ENCODE peak calls at places on chromosomes 3 and 15, in seven cellular contexts. Q, L, E, Z, F, W and T are unnamed samples.

GRCh38 chr3:33064929-33065328 is 32.0 kb downstream of the GLB1 start:
- DNase-seq in Q (no peak), L (no peak), E (no peak), Z (no peak), F (no peak), W (no peak), T (no peak)

GRCh38 chr3:168895419-168895818 is 768.1 kb downstream of the MECOM start:
- DNase-seq in Q (no peak), L (no peak), E (no peak), Z (no peak), F (no peak), W (no peak), T (no peak)

GRCh38 chr15:89781891-89782618 is 5.9 kb downstream of the MESP2 start:
- DNase-seq in Q (no peak), L (peak; percentile 57), E (peak; percentile 41), Z (no peak), F (peak; percentile 88), W (peak; percentile 99), T (peak; percentile 58)

GRCh38 chr15:77083381-77084160 is 12.7 kb upstream of the TSPAN3 start:
- DNase-seq in Q (peak; percentile 81), L (peak; percentile 15), E (peak; percentile 97), Z (peak; percentile 48), F (peak; percentile 92), W (peak; percentile 67), T (peak; percentile 46)

GRCh38 chr3:141905129-141905528 is 28.7 kb downstream of the ATP1B3 start:
- DNase-seq in Q (no peak), L (peak; percentile 19), E (no peak), Z (no peak), F (no peak), W (no peak), T (no peak)

GRCh38 chr3:13280856-13281656 is 139.1 kb downstream of the NUP210 start:
- DNase-seq in Q (no peak), L (no peak), E (no peak), Z (no peak), F (peak; percentile 40), W (no peak), T (peak; percentile 5)

GRCh38 chr3:158819282-158819681 is 17.4 kb downstream of the MFSD1 start:
- DNase-seq in Q (no peak), L (no peak), E (no peak), Z (no peak), F (no peak), W (no peak), T (no peak)

GRCh38 chr3:178517665-178518366 is 18.4 kb upstream of the KCNMB2 start:
- DNase-seq in Q (no peak), L (no peak), E (no peak), Z (no peak), F (no peak), W (no peak), T (no peak)

GRCh38 chr3:134353831-134354611 is 20.2 kb downstream of the AMOTL2 start:
- DNase-seq in Q (no peak), L (no peak), E (no peak), Z (no peak), F (no peak), W (no peak), T (no peak)

GRCh38 chr3:134378384-134378783 is 4.1 kb upstream of the AMOTL2 start:
- DNase-seq in Q (peak; percentile 74), L (no peak), E (peak; percentile 87), Z (no peak), F (peak; percentile 78), W (no peak), T (no peak)

GRCh38 chr15:99387769-99388168 is 136.5 kb downstream of the LRRC28 start:
- DNase-seq in Q (no peak), L (no peak), E (no peak), Z (no peak), F (no peak), W (no peak), T (no peak)

GRCh38 chr3:66485291-66485968 is 15.4 kb downstream of the LRIG1 start:
- DNase-seq in Q (no peak), L (peak; percentile 97), E (no peak), Z (no peak), F (no peak), W (no peak), T (peak; percentile 93)

GRCh38 chr15:52080031-52080430 is 32.5 kb downstream of the BCL2L10 start:
- DNase-seq in Q (no peak), L (no peak), E (no peak), Z (no peak), F (no peak), W (no peak), T (no peak)

GRCh38 chr3:62098646-62099365 is 274.5 kb downstream of the FEZF2 start:
- DNase-seq in Q (no peak), L (peak; percentile 10), E (no peak), Z (no peak), F (no peak), W (no peak), T (no peak)

GRCh38 chr15:50241684-50242450 is 23.7 kb downstream of the HDC start:
- DNase-seq in Q (no peak), L (peak; percentile 70), E (no peak), Z (no peak), F (no peak), W (no peak), T (peak; percentile 51)

GRCh38 chr3:152779649-152780048 is 55.3 kb upstream of the P2RY1 start:
- DNase-seq in Q (no peak), L (no peak), E (no peak), Z (peak; percentile 32), F (peak; percentile 94), W (peak; percentile 11), T (peak; percentile 19)

GRCh38 chr3:122609798-122610559 is 32.5 kb downstream of the PARP15 start:
- DNase-seq in Q (no peak), L (peak; percentile 89), E (no peak), Z (no peak), F (no peak), W (peak; percentile 65), T (peak; percentile 82)

GRCh38 chr3:130916507-130917167 is 22.8 kb downstream of the ATP2C1 start:
- DNase-seq in Q (no peak), L (no peak), E (no peak), Z (no peak), F (no peak), W (no peak), T (no peak)

GRCh38 chr3:188316021-188316722 is 162.2 kb downstream of the LPP start:
- DNase-seq in Q (no peak), L (no peak), E (no peak), Z (no peak), F (no peak), W (no peak), T (peak; percentile 44)

GRCh38 chr15:34799149-34799824 is 3.9 kb upstream of the ACTC1 start:
- DNase-seq in Q (peak; percentile 55), L (no peak), E (peak; percentile 33), Z (no peak), F (peak; percentile 92), W (no peak), T (peak; percentile 40)

GRCh38 chr15:61687124-61687523 is 373.1 kb downstream of the VPS13C start:
- DNase-seq in Q (no peak), L (no peak), E (no peak), Z (no peak), F (no peak), W (no peak), T (no peak)

GRCh38 chr3:47855461-47856383 is 52.8 kb downstream of the DHX30 start:
- DNase-seq in Q (no peak), L (no peak), E (no peak), Z (no peak), F (no peak), W (peak; percentile 27), T (no peak)

GRCh38 chr15:74240002-74240568 is 4.0 kb downstream of the CCDC33 start:
- DNase-seq in Q (no peak), L (peak; percentile 35), E (peak; percentile 77), Z (no peak), F (peak; percentile 67), W (peak; percentile 11), T (no peak)

GRCh38 chr15:84829428-84829827 is 12.3 kb downstream of the ALPK3 start:
- DNase-seq in Q (no peak), L (no peak), E (no peak), Z (no peak), F (no peak), W (no peak), T (no peak)

GRCh38 chr15:51756482-51756881 is 5.1 kb downstream of the TMOD2 start:
- DNase-seq in Q (no peak), L (no peak), E (no peak), Z (no peak), F (no peak), W (peak; percentile 28), T (no peak)

GRCh38 chr3:31408720-31409119 is 124.0 kb upstream of the STT3B start:
- DNase-seq in Q (no peak), L (no peak), E (no peak), Z (peak; percentile 18), F (no peak), W (no peak), T (no peak)

GRCh38 chr15:91803260-91803659 is 50.2 kb upstream of the SLCO3A1 start:
- DNase-seq in Q (no peak), L (no peak), E (no peak), Z (no peak), F (no peak), W (no peak), T (no peak)

GRCh38 chr3:184156522-184156955 is 1.4 kb downstream of the DVL3 start:
- DNase-seq in Q (peak; percentile 65), L (peak; percentile 60), E (peak; percentile 41), Z (peak; percentile 58), F (peak; percentile 35), W (peak; percentile 27), T (peak; percentile 55)

DNA sequence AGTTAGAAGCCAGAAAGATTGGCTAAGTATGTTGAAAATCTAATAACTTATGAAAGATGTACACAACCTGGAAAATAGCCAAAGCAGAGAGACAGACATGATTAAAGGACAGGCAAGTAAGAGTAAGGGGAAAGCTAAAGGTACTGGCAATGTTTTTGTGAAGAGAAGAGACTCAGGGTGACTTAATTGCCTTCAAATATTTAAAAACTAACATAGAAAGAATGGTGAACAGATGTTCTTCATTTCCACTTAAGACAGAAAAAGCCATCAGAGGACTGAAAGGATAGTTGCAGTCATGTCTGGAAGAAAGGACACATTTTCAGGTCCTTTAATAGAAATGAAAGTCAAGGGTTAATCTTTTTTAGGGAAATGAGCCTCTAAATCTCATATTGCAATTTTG is 68.8 kb downstream of the ZNF385D start:
- DNase-seq in Q (no peak), L (no peak), E (no peak), Z (no peak), F (no peak), W (no peak), T (no peak)
- H3K18ac ChIP-seq in Q (no peak overlapping the region), L (no peak overlapping the region), E (no peak overlapping the region), Z (no peak overlapping the region), F (no peak overlapping the region), W (no peak overlapping the region), T (no peak overlapping the region)

GRCh38 chr3:11095932-11096265 is 58.4 kb upstream of the HRH1 start:
- DNase-seq in Q (no peak), L (peak; percentile 23), E (peak; percentile 62), Z (no peak), F (peak; percentile 53), W (no peak), T (no peak)
- H4K8ac ChIP-seq in Q (no peak overlapping the region), L (peak overlapping the region; percentile 63), E (no peak overlapping the region), Z (no peak overlapping the region), F (no peak overlapping the region), W (no peak overlapping the region), T (no peak overlapping the region)

GRCh38 chr3:126873416-126873815 is 109.5 kb upstream of the PLXNA1 start:
- DNase-seq in Q (no peak), L (no peak), E (no peak), Z (no peak), F (no peak), W (no peak), T (no peak)
- H2BK120ac ChIP-seq in Q (no peak overlapping the region), L (no peak overlapping the region), E (no peak overlapping the region), Z (no peak overlapping the region), F (no peak overlapping the region), W (no peak overlapping the region), T (no peak overlapping the region)

GRCh38 chr15:66255293-66255676 is 1.7 kb upstream of the MEGF11 start:
- DNase-seq in Q (no peak), L (no peak), E (no peak), Z (no peak), F (no peak), W (no peak), T (no peak)
- H3K18ac ChIP-seq in Q (no peak overlapping the region), L (no peak overlapping the region), E (no peak overlapping the region), Z (no peak overlapping the region), F (no peak overlapping the region), W (no peak overlapping the region), T (no peak overlapping the region)